ENCODE peak calls at places on chromosomes 11 and 22, in seven cellular contexts. One of them, this sample, is unnamed.

GRCh38 chr11:125312812-125313211 is 148.3 kb downstream of the PKNOX2 start:
- DNase-seq in HCT116: no peak
- DNase-seq in GM23248: no peak
- DNase-seq in endothelial cell of umbilical vein: no peak
- DNase-seq in neural progenitor cell: no peak
- DNase-seq in fibroblast of lung: no peak
- DNase-seq in PC-3: no peak
- DNase-seq in this sample: no peak

GRCh38 chr11:125433454-125434121 is 62.5 kb downstream of the FEZ1 start:
- DNase-seq in HCT116: peak
- DNase-seq in GM23248: peak
- DNase-seq in endothelial cell of umbilical vein: peak
- DNase-seq in neural progenitor cell: peak
- DNase-seq in fibroblast of lung: peak
- DNase-seq in PC-3: peak
- DNase-seq in this sample: no peak

GRCh38 chr22:24055283-24055682 is 44.2 kb downstream of the CABIN1 start:
- DNase-seq in HCT116: no peak
- DNase-seq in GM23248: no peak
- DNase-seq in endothelial cell of umbilical vein: no peak
- DNase-seq in neural progenitor cell: no peak
- DNase-seq in fibroblast of lung: no peak
- DNase-seq in PC-3: no peak
- DNase-seq in this sample: no peak

GRCh38 chr22:37260939-37261338 is 16.9 kb upstream of the RAC2 start:
- DNase-seq in HCT116: peak
- DNase-seq in GM23248: peak
- DNase-seq in endothelial cell of umbilical vein: peak
- DNase-seq in neural progenitor cell: peak
- DNase-seq in fibroblast of lung: peak
- DNase-seq in PC-3: peak
- DNase-seq in this sample: no peak

GRCh38 chr22:43886231-43886630 is 5.6 kb downstream of the PNPLA5 start:
- DNase-seq in HCT116: no peak
- DNase-seq in GM23248: no peak
- DNase-seq in endothelial cell of umbilical vein: no peak
- DNase-seq in neural progenitor cell: no peak
- DNase-seq in fibroblast of lung: no peak
- DNase-seq in PC-3: no peak
- DNase-seq in this sample: no peak

GRCh38 chr11:43903969-43904368 is 23.3 kb downstream of the ALKBH3 start:
- DNase-seq in HCT116: no peak
- DNase-seq in GM23248: no peak
- DNase-seq in endothelial cell of umbilical vein: no peak
- DNase-seq in neural progenitor cell: no peak
- DNase-seq in fibroblast of lung: no peak
- DNase-seq in PC-3: no peak
- DNase-seq in this sample: no peak

GRCh38 chr11:45982656-45983470 is 60.4 kb downstream of the LARGE2 start:
- DNase-seq in HCT116: peak
- DNase-seq in GM23248: peak
- DNase-seq in endothelial cell of umbilical vein: peak
- DNase-seq in neural progenitor cell: peak
- DNase-seq in fibroblast of lung: peak
- DNase-seq in PC-3: no peak
- DNase-seq in this sample: no peak

GRCh38 chr11:17978553-17979287 is 34.1 kb downstream of the SERGEF start:
- DNase-seq in HCT116: no peak
- DNase-seq in GM23248: peak
- DNase-seq in endothelial cell of umbilical vein: peak
- DNase-seq in neural progenitor cell: peak
- DNase-seq in fibroblast of lung: peak
- DNase-seq in PC-3: peak
- DNase-seq in this sample: no peak

GRCh38 chr11:117410861-117411725 is 83.4 kb downstream of the CEP164 start:
- DNase-seq in HCT116: no peak
- DNase-seq in GM23248: no peak
- DNase-seq in endothelial cell of umbilical vein: no peak
- DNase-seq in neural progenitor cell: no peak
- DNase-seq in fibroblast of lung: no peak
- DNase-seq in PC-3: no peak
- DNase-seq in this sample: no peak

GRCh38 chr11:108854366-108854765 is 189.5 kb downstream of the DDX10 start:
- DNase-seq in HCT116: no peak
- DNase-seq in GM23248: peak
- DNase-seq in endothelial cell of umbilical vein: peak
- DNase-seq in neural progenitor cell: no peak
- DNase-seq in fibroblast of lung: no peak
- DNase-seq in PC-3: no peak
- DNase-seq in this sample: no peak

GRCh38 chr22:26576026-26576680 is 13.8 kb downstream of the TPST2 start:
- DNase-seq in HCT116: no peak
- DNase-seq in GM23248: no peak
- DNase-seq in endothelial cell of umbilical vein: peak
- DNase-seq in neural progenitor cell: no peak
- DNase-seq in fibroblast of lung: peak
- DNase-seq in PC-3: no peak
- DNase-seq in this sample: no peak

GRCh38 chr11:17864478-17864941 is 129.9 kb downstream of the KCNC1 start:
- DNase-seq in HCT116: no peak
- DNase-seq in GM23248: no peak
- DNase-seq in endothelial cell of umbilical vein: peak
- DNase-seq in neural progenitor cell: peak
- DNase-seq in fibroblast of lung: no peak
- DNase-seq in PC-3: peak
- DNase-seq in this sample: no peak

GRCh38 chr11:100930185-100930778 is 199.3 kb downstream of the PGR start:
- DNase-seq in HCT116: peak
- DNase-seq in GM23248: peak
- DNase-seq in endothelial cell of umbilical vein: peak
- DNase-seq in neural progenitor cell: peak
- DNase-seq in fibroblast of lung: peak
- DNase-seq in PC-3: peak
- DNase-seq in this sample: no peak

GRCh38 chr11:133964946-133965632 is 8.3 kb upstream of the IGSF9B start:
- DNase-seq in HCT116: no peak
- DNase-seq in GM23248: peak
- DNase-seq in endothelial cell of umbilical vein: no peak
- DNase-seq in neural progenitor cell: no peak
- DNase-seq in fibroblast of lung: peak
- DNase-seq in PC-3: peak
- DNase-seq in this sample: no peak

GRCh38 chr11:306645-307371 is 808 bp upstream of the IFITM2 start:
- DNase-seq in HCT116: no peak
- DNase-seq in GM23248: no peak
- DNase-seq in endothelial cell of umbilical vein: no peak
- DNase-seq in neural progenitor cell: no peak
- DNase-seq in fibroblast of lung: no peak
- DNase-seq in PC-3: no peak
- DNase-seq in this sample: no peak

GRCh38 chr22:37044634-37045625 is 6.6 kb upstream of the KCTD17 start:
- DNase-seq in HCT116: no peak
- DNase-seq in GM23248: no peak
- DNase-seq in endothelial cell of umbilical vein: no peak
- DNase-seq in neural progenitor cell: no peak
- DNase-seq in fibroblast of lung: no peak
- DNase-seq in PC-3: peak
- DNase-seq in this sample: no peak

GRCh38 chr22:49963647-49964026 is 3.1 kb downstream of the PIM3 start:
- DNase-seq in HCT116: no peak
- DNase-seq in GM23248: no peak
- DNase-seq in endothelial cell of umbilical vein: no peak
- DNase-seq in neural progenitor cell: no peak
- DNase-seq in fibroblast of lung: no peak
- DNase-seq in PC-3: no peak
- DNase-seq in this sample: no peak

GRCh38 chr22:24101966-24102365 is 79.3 kb upstream of the SUSD2 start:
- DNase-seq in HCT116: no peak
- DNase-seq in GM23248: peak
- DNase-seq in endothelial cell of umbilical vein: no peak
- DNase-seq in neural progenitor cell: no peak
- DNase-seq in fibroblast of lung: no peak
- DNase-seq in PC-3: no peak
- DNase-seq in this sample: no peak

GRCh38 chr22:39176067-39176621 is 23.7 kb upstream of the CBX7 start:
- DNase-seq in HCT116: no peak
- DNase-seq in GM23248: peak
- DNase-seq in endothelial cell of umbilical vein: peak
- DNase-seq in neural progenitor cell: peak
- DNase-seq in fibroblast of lung: peak
- DNase-seq in PC-3: peak
- DNase-seq in this sample: no peak

GRCh38 chr11:77771135-77771534 is 49.4 kb downstream of the RSF1 start:
- DNase-seq in HCT116: no peak
- DNase-seq in GM23248: no peak
- DNase-seq in endothelial cell of umbilical vein: no peak
- DNase-seq in neural progenitor cell: no peak
- DNase-seq in fibroblast of lung: peak
- DNase-seq in PC-3: peak
- DNase-seq in this sample: peak

GRCh38 chr11:31799036-31799793 is 11.9 kb downstream of the PAX6 start:
- DNase-seq in HCT116: no peak
- DNase-seq in GM23248: no peak
- DNase-seq in endothelial cell of umbilical vein: no peak
- DNase-seq in neural progenitor cell: peak
- DNase-seq in fibroblast of lung: no peak
- DNase-seq in PC-3: no peak
- DNase-seq in this sample: no peak

GRCh38 chr22:24810043-24810749 is 4.2 kb downstream of the SGSM1 start:
- DNase-seq in HCT116: no peak
- DNase-seq in GM23248: peak
- DNase-seq in endothelial cell of umbilical vein: peak
- DNase-seq in neural progenitor cell: peak
- DNase-seq in fibroblast of lung: no peak
- DNase-seq in PC-3: no peak
- DNase-seq in this sample: no peak

GRCh38 chr22:50209893-50210292 is 9.1 kb downstream of the SELENOO start:
- DNase-seq in HCT116: no peak
- DNase-seq in GM23248: peak
- DNase-seq in endothelial cell of umbilical vein: peak
- DNase-seq in neural progenitor cell: peak
- DNase-seq in fibroblast of lung: peak
- DNase-seq in PC-3: peak
- DNase-seq in this sample: no peak

GRCh38 chr11:62925745-62926668 is 4.8 kb upstream of the CHRM1 start:
- DNase-seq in HCT116: no peak
- DNase-seq in GM23248: no peak
- DNase-seq in endothelial cell of umbilical vein: no peak
- DNase-seq in neural progenitor cell: peak
- DNase-seq in fibroblast of lung: no peak
- DNase-seq in PC-3: no peak
- DNase-seq in this sample: no peak
- TF ChIP-seq EZH2 in HCT116: no peak
- TF ChIP-seq EZH2 in GM23248: no peak
- TF ChIP-seq EZH2 in endothelial cell of umbilical vein: peak
- TF ChIP-seq EZH2 in neural progenitor cell: peak
- TF ChIP-seq EZH2 in fibroblast of lung: peak
- TF ChIP-seq EZH2 in PC-3: no peak
- TF ChIP-seq EZH2 in this sample: no peak

GRCh38 chr22:19291580-19292261 is at the start of gene CLTCL1:
- DNase-seq in HCT116: peak
- DNase-seq in GM23248: peak
- DNase-seq in endothelial cell of umbilical vein: peak
- DNase-seq in neural progenitor cell: peak
- DNase-seq in fibroblast of lung: peak
- DNase-seq in PC-3: peak
- DNase-seq in this sample: peak

GRCh38 chr22:19292262-19293230 is 1.0 kb upstream of the CLTCL1 start:
- DNase-seq in HCT116: no peak
- DNase-seq in GM23248: no peak
- DNase-seq in endothelial cell of umbilical vein: no peak
- DNase-seq in neural progenitor cell: no peak
- DNase-seq in fibroblast of lung: no peak
- DNase-seq in PC-3: no peak
- DNase-seq in this sample: no peak

GRCh38 chr22:19289475-19290161 is 1.9 kb downstream of the CLTCL1 start:
- DNase-seq in HCT116: no peak
- DNase-seq in GM23248: peak
- DNase-seq in endothelial cell of umbilical vein: no peak
- DNase-seq in neural progenitor cell: no peak
- DNase-seq in fibroblast of lung: peak
- DNase-seq in PC-3: peak
- DNase-seq in this sample: no peak

GRCh38 chr22:19291218-19291579 is 320 bp downstream of the CLTCL1 start:
- DNase-seq in HCT116: no peak
- DNase-seq in GM23248: peak
- DNase-seq in endothelial cell of umbilical vein: no peak
- DNase-seq in neural progenitor cell: peak
- DNase-seq in fibroblast of lung: no peak
- DNase-seq in PC-3: no peak
- DNase-seq in this sample: no peak

DNA sequence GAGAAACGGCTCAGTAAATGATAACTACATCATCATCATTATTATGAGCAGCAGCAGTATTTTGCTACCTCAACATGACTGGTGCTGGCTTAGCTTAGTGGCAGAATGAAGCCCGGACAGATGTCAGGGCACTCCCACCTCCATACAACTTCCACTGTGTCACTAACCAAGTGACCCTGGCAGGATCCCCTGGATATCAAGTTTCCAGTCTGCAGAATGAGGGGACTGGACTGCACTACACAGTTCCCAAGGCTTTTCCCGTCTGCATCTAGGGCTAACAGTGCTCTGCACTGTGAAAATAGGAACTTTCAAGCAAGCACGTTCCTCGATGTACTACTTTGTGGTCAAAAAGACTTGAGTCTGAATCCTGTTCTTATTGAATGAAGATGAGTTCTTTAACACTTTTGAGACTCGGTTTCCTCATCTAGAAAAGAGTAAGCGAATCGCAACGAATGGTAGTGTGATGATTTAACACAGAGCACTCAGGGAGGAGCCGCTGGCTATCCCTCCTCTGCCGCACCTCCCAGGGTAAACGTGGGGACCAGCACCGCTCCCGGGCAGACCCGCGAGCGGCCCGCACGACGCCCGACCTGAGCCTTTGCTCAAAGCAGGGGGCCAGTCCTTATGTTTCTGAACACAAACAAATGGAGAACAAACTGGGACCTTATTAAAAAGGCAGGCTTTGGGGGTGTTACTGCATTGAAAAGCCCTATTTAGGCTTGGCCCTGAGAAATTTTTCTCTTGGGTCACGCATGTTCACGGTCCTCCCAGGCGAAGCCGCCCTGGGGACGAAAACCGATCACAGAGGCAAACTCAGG is 910 bp downstream of the CLTCL1 start:
- DNase-seq in HCT116: no peak
- DNase-seq in GM23248: peak
- DNase-seq in endothelial cell of umbilical vein: no peak
- DNase-seq in neural progenitor cell: no peak
- DNase-seq in fibroblast of lung: no peak
- DNase-seq in PC-3: no peak
- DNase-seq in this sample: no peak
- TF ChIP-seq EZH2 in HCT116: no peak
- TF ChIP-seq EZH2 in GM23248: no peak
- TF ChIP-seq EZH2 in endothelial cell of umbilical vein: no peak
- TF ChIP-seq EZH2 in neural progenitor cell: peak
- TF ChIP-seq EZH2 in fibroblast of lung: no peak
- TF ChIP-seq EZH2 in PC-3: no peak
- TF ChIP-seq EZH2 in this sample: no peak

GRCh38 chr11:13276852-13277718 is 505 bp upstream of the BMAL1 start:
- DNase-seq in HCT116: peak
- DNase-seq in GM23248: peak
- DNase-seq in endothelial cell of umbilical vein: peak
- DNase-seq in neural progenitor cell: peak
- DNase-seq in fibroblast of lung: peak
- DNase-seq in PC-3: peak
- DNase-seq in this sample: no peak
- TF ChIP-seq EZH2 in HCT116: no peak
- TF ChIP-seq EZH2 in GM23248: no peak
- TF ChIP-seq EZH2 in endothelial cell of umbilical vein: peak
- TF ChIP-seq EZH2 in neural progenitor cell: peak
- TF ChIP-seq EZH2 in fibroblast of lung: peak
- TF ChIP-seq EZH2 in PC-3: no peak
- TF ChIP-seq EZH2 in this sample: peak

GRCh38 chr11:3221408-3222002 is 2.9 kb upstream of the MRGPRG start:
- DNase-seq in HCT116: no peak
- DNase-seq in GM23248: peak
- DNase-seq in endothelial cell of umbilical vein: no peak
- DNase-seq in neural progenitor cell: no peak
- DNase-seq in fibroblast of lung: no peak
- DNase-seq in PC-3: no peak
- DNase-seq in this sample: no peak
- TF ChIP-seq EZH2 in HCT116: no peak
- TF ChIP-seq EZH2 in GM23248: no peak
- TF ChIP-seq EZH2 in endothelial cell of umbilical vein: peak
- TF ChIP-seq EZH2 in neural progenitor cell: no peak
- TF ChIP-seq EZH2 in fibroblast of lung: no peak
- TF ChIP-seq EZH2 in PC-3: no peak
- TF ChIP-seq EZH2 in this sample: no peak

This sample was measured in SK-N-MC.